ENCODE peak calls at places on chromosomes 3 and 15, in nine cellular contexts. O, B, T, S, G, I, M, Z and W are unnamed samples.

GRCh38 chr3:136802481-136802996 is 16.4 kb upstream of the SLC35G2 start:
- DNase-seq in I (no peak), Z (peak; percentile 40), G (peak; percentile 31), T (peak; percentile 36), S (no peak), M (peak; percentile 42), B (no peak), O (peak; percentile 19), W (peak; percentile 29)

GRCh38 chr3:37988931-37989525 is 1.6 kb upstream of the VILL start:
- DNase-seq in O (no peak), G (no peak), Z (no peak), M (no peak), S (no peak), I (no peak), B (peak; percentile 52), T (no peak), W (no peak)

GRCh38 chr3:102114264-102114979 is 265.1 kb downstream of the NFKBIZ start:
- DNase-seq in Z (no peak), G (no peak), O (no peak), B (no peak), T (no peak), I (no peak), M (no peak), S (no peak), W (no peak)

GRCh38 chr3:106421928-106422327 is 553.1 kb upstream of the CBLB start:
- DNase-seq in O (no peak), S (no peak), T (peak; percentile 12), Z (peak; percentile 47), M (no peak), B (no peak), G (no peak), I (no peak), W (peak; percentile 45)

GRCh38 chr3:55692958-55693558 is 206.0 kb upstream of the WNT5A start:
- DNase-seq in G (no peak), S (no peak), I (no peak), T (peak; percentile 30), O (peak; percentile 42), M (no peak), Z (peak; percentile 4), B (no peak), W (peak; percentile 25)

GRCh38 chr15:60970246-60971170 is 258.6 kb downstream of the RORA start:
- DNase-seq in B (no peak), I (no peak), S (no peak), G (no peak), T (no peak), M (no peak), O (no peak), Z (no peak), W (peak; percentile 38)

GRCh38 chr15:95025924-95026728 is 794.8 kb downstream of the MCTP2 start:
- DNase-seq in I (no peak), T (peak; percentile 79), O (peak; percentile 64), S (no peak), M (peak; percentile 50), B (peak; percentile 89), Z (peak; percentile 79), G (peak; percentile 35), W (peak; percentile 69)

GRCh38 chr3:25412269-25412668 is 15.8 kb upstream of the RARB start:
- DNase-seq in M (peak; percentile 3), I (no peak), O (no peak), G (no peak), T (peak; percentile 59), S (no peak), Z (peak; percentile 34), B (no peak), W (peak; percentile 19)

GRCh38 chr3:31170932-31171670 is 276.6 kb upstream of the GADL1 start:
- DNase-seq in O (no peak), I (no peak), S (no peak), T (peak; percentile 73), G (no peak), Z (peak; percentile 97), M (peak; percentile 33), B (no peak), W (peak; percentile 62)

GRCh38 chr3:27666708-27667107 is 55.4 kb downstream of the EOMES start:
- DNase-seq in I (peak; percentile 79), M (no peak), S (peak; percentile 85), T (peak; percentile 76), G (peak; percentile 11), O (peak; percentile 9), B (peak; percentile 92), Z (peak; percentile 85), W (peak; percentile 78)

GRCh38 chr3:22399566-22399965 is 648.6 kb upstream of the ZNF385D start:
- DNase-seq in B (no peak), G (no peak), T (peak; percentile 84), S (no peak), M (no peak), Z (peak; percentile 10), I (no peak), O (no peak), W (peak; percentile 89)

GRCh38 chr15:82966671-82967071 is 14.2 kb upstream of the HOMER2 start:
- DNase-seq in O (no peak), S (no peak), M (no peak), I (no peak), Z (no peak), B (no peak), G (peak; percentile 81), T (no peak), W (no peak)

GRCh38 chr15:34714476-34715121 is 40.2 kb downstream of the GJD2 start:
- DNase-seq in Z (no peak), B (no peak), O (no peak), S (no peak), I (no peak), G (no peak), T (no peak), M (no peak), W (no peak)

GRCh38 chr3:50607271-50608091 is 4.1 kb downstream of the CISH start:
- DNase-seq in G (no peak), T (no peak), M (no peak), B (no peak), I (peak; percentile 67), Z (no peak), S (no peak), O (no peak), W (no peak)

GRCh38 chr3:153160451-153161137 is 1.4 kb upstream of the RAP2B start:
- DNase-seq in I (peak; percentile 80), B (peak; percentile 94), G (peak; percentile 89), Z (peak; percentile 92), M (peak; percentile 100), T (peak; percentile 90), S (peak; percentile 75), O (peak; percentile 82), W (peak; percentile 88)

GRCh38 chr15:96324192-96324895 is 6.2 kb upstream of the NR2F2 start:
- DNase-seq in Z (peak; percentile 18), S (no peak), B (no peak), I (no peak), G (no peak), T (peak; percentile 65), M (no peak), O (no peak), W (peak; percentile 63)
- H3K4me3 ChIP-seq in Z (peak overlapping the region; percentile 90), S (no peak overlapping the region), B (no peak overlapping the region), I (peak overlapping the region; percentile 92), G (no peak overlapping the region), T (peak overlapping the region; percentile 75), M (no peak overlapping the region), O (no peak overlapping the region), W (peak overlapping the region; percentile 5)

GRCh38 chr15:75650908-75651809 is 3.4 kb downstream of the SNX33 start:
- DNase-seq in I (peak; percentile 75), Z (peak; percentile 35), O (no peak), G (no peak), B (peak; percentile 59), M (no peak), T (peak; percentile 28), S (no peak), W (peak; percentile 55)

GRCh38 chr15:75647370-75648155 is at the start of gene SNX33:
- DNase-seq in M (peak; percentile 84), B (peak; percentile 94), G (peak; percentile 53), Z (peak; percentile 92), I (peak; percentile 87), S (peak; percentile 77), O (peak; percentile 88), T (peak; percentile 85), W (peak; percentile 87)

GRCh38 chr15:75648156-75649000 is 666 bp downstream of the SNX33 start:
- DNase-seq in M (peak; percentile 38), T (peak; percentile 53), I (peak; percentile 78), G (no peak), Z (peak; percentile 49), O (peak; percentile 59), S (no peak), B (peak; percentile 85), W (no peak)

GRCh38 chr15:75649848-75650247 is 2.1 kb downstream of the SNX33 start:
- DNase-seq in I (no peak), M (no peak), G (no peak), T (no peak), Z (no peak), B (no peak), S (no peak), O (no peak), W (peak; percentile 44)

GRCh38 chr15:75649045-75649761 is 1.5 kb downstream of the SNX33 start:
- DNase-seq in T (no peak), M (no peak), S (no peak), Z (no peak), G (no peak), O (no peak), I (no peak), B (no peak), W (no peak)
- H3K4me3 ChIP-seq in T (peak overlapping the region; percentile 79), M (peak overlapping the region; percentile 90), S (peak overlapping the region; percentile 80), Z (peak overlapping the region; percentile 93), G (no peak overlapping the region), O (peak overlapping the region; percentile 70), I (peak overlapping the region; percentile 93), B (peak overlapping the region; percentile 88), W (peak overlapping the region; percentile 86)

GRCh38 chr3:141955163-141955562 is 78.7 kb downstream of the ATP1B3 start:
- DNase-seq in O (no peak), M (no peak), G (no peak), S (no peak), T (no peak), Z (no peak), B (no peak), I (no peak), W (peak; percentile 29)
- H3K4me3 ChIP-seq in O (no peak overlapping the region), M (no peak overlapping the region), G (no peak overlapping the region), S (no peak overlapping the region), T (no peak overlapping the region), Z (no peak overlapping the region), B (no peak overlapping the region), I (no peak overlapping the region), W (no peak overlapping the region)

DNA sequence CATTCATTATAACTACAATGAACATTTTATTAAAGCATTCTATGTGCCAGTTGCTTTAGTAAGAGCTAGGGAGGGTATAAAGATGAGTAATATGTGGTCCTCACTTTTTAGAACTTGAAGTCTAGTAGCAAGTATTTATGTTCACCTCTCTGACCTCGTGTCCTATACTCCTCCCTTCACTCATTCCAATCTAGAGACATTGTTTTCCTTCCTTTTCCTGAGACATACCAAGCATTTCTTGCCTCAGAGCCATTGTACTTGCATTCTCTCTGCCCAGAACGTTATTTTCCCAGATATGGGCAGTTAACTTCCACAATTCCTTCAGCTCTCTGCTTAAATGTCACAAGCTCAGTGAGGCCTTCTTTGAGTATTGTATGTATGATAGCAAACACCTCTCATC is 408.6 kb downstream of the PDCD6IP start:
- DNase-seq in I (no peak), M (no peak), T (no peak), Z (peak; percentile 89), S (no peak), G (no peak), B (no peak), O (no peak), W (no peak)
- H3K4me3 ChIP-seq in I (no peak overlapping the region), M (no peak overlapping the region), T (no peak overlapping the region), Z (no peak overlapping the region), S (no peak overlapping the region), G (no peak overlapping the region), B (no peak overlapping the region), O (no peak overlapping the region), W (no peak overlapping the region)